ENCODE peak calls at places on chromosomes 16 and 17, in four cellular contexts. Y, H, F and I are unnamed samples.

GRCh38 chr16:49019081-49019633 is 262.5 kb downstream of the CBLN1 start:
- DNase-seq in Y (no peak), H (no peak), F (no peak), I (peak)

GRCh38 chr16:81318711-81319110 is 3.9 kb downstream of the GAN start:
- DNase-seq in Y (no peak), H (no peak), F (no peak), I (no peak)

GRCh38 chr16:68737730-68738590 is 868 bp downstream of the CDH1 start:
- DNase-seq in Y (peak), H (peak), F (peak), I (no peak)

GRCh38 chr17:33968350-33969044 is 286.6 kb upstream of the CCL2 start:
- DNase-seq in Y (no peak), H (no peak), F (no peak), I (no peak)

GRCh38 chr17:59435238-59435637 is 103.8 kb downstream of the YPEL2 start:
- DNase-seq in Y (no peak), H (no peak), F (no peak), I (peak)

GRCh38 chr17:1107777-1108559 is 71.8 kb downstream of the ABR start:
- DNase-seq in Y (no peak), H (no peak), F (no peak), I (no peak)

GRCh38 chr16:19776565-19776964 is 58.5 kb downstream of the IQCK start:
- DNase-seq in Y (no peak), H (no peak), F (no peak), I (no peak)

GRCh38 chr16:70737377-70738082 is 51.7 kb upstream of the MTSS2 start:
- DNase-seq in Y (peak), H (peak), F (peak), I (peak)

GRCh38 chr17:31571124-31571892 is 179.8 kb downstream of the RAB11FIP4 start:
- DNase-seq in Y (peak), H (peak), F (peak), I (peak)

GRCh38 chr17:60229189-60229802 is 79.5 kb downstream of the CA4 start:
- DNase-seq in Y (no peak), H (no peak), F (no peak), I (peak)

GRCh38 chr16:72995151-72995881 is 52.6 kb downstream of the ZFHX3 start:
- DNase-seq in Y (no peak), H (no peak), F (no peak), I (no peak)

GRCh38 chr17:68301438-68301959 is 10.2 kb downstream of the ARSG start:
- DNase-seq in Y (no peak), H (no peak), F (no peak), I (no peak)